ENCODE peak calls at places on chromosome 20, in six cellular contexts. L, Q, P, Z, G and Y are unnamed samples.

GRCh38 chr20:15609956-15610355 is 963.3 kb downstream of the KIF16B start:
- DNase-seq in L (no peak), Q (no peak), P (no peak), Z (no peak), G (no peak), Y (no peak)

GRCh38 chr20:25269833-25270170 is 21.9 kb downstream of the PYGB start:
- DNase-seq in L (no peak), Q (no peak), P (no peak), Z (no peak), G (no peak), Y (no peak)

GRCh38 chr20:4875578-4876067 is 125.7 kb downstream of the SLC23A2 start:
- DNase-seq in L (no peak), Q (no peak), P (no peak), Z (no peak), G (no peak), Y (peak)

GRCh38 chr20:36051318-36052116 is 83.1 kb downstream of the CNBD2 start:
- DNase-seq in L (no peak), Q (no peak), P (no peak), Z (no peak), G (no peak), Y (no peak)

GRCh38 chr20:24868959-24869358 is 80.1 kb upstream of the CST7 start:
- DNase-seq in L (no peak), Q (no peak), P (no peak), Z (no peak), G (no peak), Y (no peak)

GRCh38 chr20:58179432-58180099 is 48.9 kb downstream of the ANKRD60 start:
- DNase-seq in L (peak), Q (peak), P (peak), Z (no peak), G (no peak), Y (no peak)

GRCh38 chr20:54132612-54133433 is 41.0 kb downstream of the CYP24A1 start:
- DNase-seq in L (peak), Q (no peak), P (peak), Z (peak), G (no peak), Y (peak)

GRCh38 chr20:588476-588875 is 21.6 kb downstream of the TCF15 start:
- DNase-seq in L (no peak), Q (no peak), P (no peak), Z (no peak), G (no peak), Y (no peak)

GRCh38 chr20:48631114-48632016 is 196.4 kb downstream of the PREX1 start:
- DNase-seq in L (peak), Q (no peak), P (peak), Z (no peak), G (no peak), Y (no peak)

GRCh38 chr20:44081476-44081875 is 105.5 kb downstream of the JPH2 start:
- DNase-seq in L (no peak), Q (no peak), P (no peak), Z (no peak), G (no peak), Y (no peak)

GRCh38 chr20:48886189-48886588 is 35.3 kb upstream of the ARFGEF2 start:
- DNase-seq in L (no peak), Q (no peak), P (no peak), Z (no peak), G (no peak), Y (no peak)

GRCh38 chr20:904146-904545 is 12.0 kb downstream of the ANGPT4 start:
- DNase-seq in L (no peak), Q (no peak), P (no peak), Z (no peak), G (no peak), Y (no peak)

GRCh38 chr20:41392295-41392694 is 25.7 kb upstream of the EMILIN3 start:
- DNase-seq in L (no peak), Q (no peak), P (no peak), Z (no peak), G (no peak), Y (no peak)

GRCh38 chr20:14117768-14118167 is 122.5 kb downstream of the MACROD2 start:
- DNase-seq in L (no peak), Q (no peak), P (no peak), Z (no peak), G (no peak), Y (no peak)

GRCh38 chr20:22430154-22430745 is 154.1 kb downstream of the FOXA2 start:
- DNase-seq in L (no peak), Q (no peak), P (no peak), Z (no peak), G (peak), Y (no peak)

GRCh38 chr20:9147553-9148024 is 78.7 kb downstream of the PLCB4 start:
- DNase-seq in L (peak), Q (no peak), P (peak), Z (no peak), G (no peak), Y (peak)

GRCh38 chr20:34639755-34640222 is 37.1 kb downstream of the PIGU start:
- DNase-seq in L (peak), Q (no peak), P (no peak), Z (no peak), G (no peak), Y (no peak)

GRCh38 chr20:43946206-43946491 is 31.5 kb downstream of the TOX2 start:
- DNase-seq in L (no peak), Q (no peak), P (no peak), Z (no peak), G (no peak), Y (no peak)

GRCh38 chr20:44200371-44200770 is 10.2 kb downstream of the OSER1 start:
- DNase-seq in L (peak), Q (no peak), P (no peak), Z (no peak), G (no peak), Y (no peak)

GRCh38 chr20:54093423-54094267 is 23.3 kb upstream of the BCAS1 start:
- DNase-seq in L (no peak), Q (no peak), P (no peak), Z (no peak), G (no peak), Y (no peak)

GRCh38 chr20:63651942-63652191 is 1.4 kb downstream of the STMN3 start:
- DNase-seq in L (no peak), Q (no peak), P (no peak), Z (no peak), G (no peak), Y (no peak)
- H3K4me3 ChIP-seq in L (peak), Q (peak), P (peak), Z (peak), G (peak), Y (peak)

GRCh38 chr20:21397341-21398108 is at the start of gene NKX2-4:
- DNase-seq in L (no peak), Q (no peak), P (no peak), Z (no peak), G (no peak), Y (no peak)
- H3K4me3 ChIP-seq in L (no peak), Q (no peak), P (no peak), Z (no peak), G (peak), Y (no peak)

DNA sequence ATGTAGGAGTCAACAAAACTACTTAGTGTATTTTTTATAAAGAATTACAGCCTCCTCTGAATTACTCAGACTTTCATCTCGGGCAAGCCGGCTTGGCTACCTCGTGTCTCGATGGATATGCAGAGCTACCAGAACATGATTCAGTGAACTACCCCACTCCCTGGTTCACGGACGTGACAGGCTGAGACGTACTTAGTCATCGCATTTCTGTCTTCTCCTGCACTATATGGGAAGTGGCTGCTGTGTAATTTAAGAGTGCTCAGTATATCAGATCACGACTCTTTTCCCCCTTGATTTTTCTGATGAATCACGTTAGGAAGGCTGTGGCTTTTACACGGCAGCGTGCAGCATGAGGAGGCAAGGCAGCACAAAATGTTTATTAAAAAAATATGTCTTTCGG is 302.7 kb upstream of the ZFP64 start:
- DNase-seq in L (peak), Q (no peak), P (peak), Z (peak), G (no peak), Y (peak)
- H3K4me3 ChIP-seq in L (no peak), Q (no peak), P (no peak), Z (peak), G (no peak), Y (no peak)

GRCh38 chr20:12573428-12573827 is 435.3 kb upstream of the SPTLC3 start:
- DNase-seq in L (no peak), Q (no peak), P (no peak), Z (no peak), G (no peak), Y (no peak)
- H3K4me3 ChIP-seq in L (no peak), Q (no peak), P (no peak), Z (no peak), G (no peak), Y (no peak)

GRCh38 chr20:32761831-32762753 is at the start of gene DNMT3B:
- DNase-seq in L (peak), Q (peak), P (peak), Z (no peak), G (no peak), Y (no peak)

GRCh38 chr20:32762754-32763201 is 593 bp downstream of the DNMT3B start:
- DNase-seq in L (no peak), Q (no peak), P (peak), Z (no peak), G (no peak), Y (no peak)

GRCh38 chr20:32763202-32763999 is 1.2 kb downstream of the DNMT3B start:
- DNase-seq in L (no peak), Q (no peak), P (peak), Z (no peak), G (no peak), Y (no peak)

GRCh38 chr20:32761417-32761830 is 761 bp upstream of the DNMT3B start:
- DNase-seq in L (no peak), Q (no peak), P (no peak), Z (no peak), G (no peak), Y (no peak)

DNA sequence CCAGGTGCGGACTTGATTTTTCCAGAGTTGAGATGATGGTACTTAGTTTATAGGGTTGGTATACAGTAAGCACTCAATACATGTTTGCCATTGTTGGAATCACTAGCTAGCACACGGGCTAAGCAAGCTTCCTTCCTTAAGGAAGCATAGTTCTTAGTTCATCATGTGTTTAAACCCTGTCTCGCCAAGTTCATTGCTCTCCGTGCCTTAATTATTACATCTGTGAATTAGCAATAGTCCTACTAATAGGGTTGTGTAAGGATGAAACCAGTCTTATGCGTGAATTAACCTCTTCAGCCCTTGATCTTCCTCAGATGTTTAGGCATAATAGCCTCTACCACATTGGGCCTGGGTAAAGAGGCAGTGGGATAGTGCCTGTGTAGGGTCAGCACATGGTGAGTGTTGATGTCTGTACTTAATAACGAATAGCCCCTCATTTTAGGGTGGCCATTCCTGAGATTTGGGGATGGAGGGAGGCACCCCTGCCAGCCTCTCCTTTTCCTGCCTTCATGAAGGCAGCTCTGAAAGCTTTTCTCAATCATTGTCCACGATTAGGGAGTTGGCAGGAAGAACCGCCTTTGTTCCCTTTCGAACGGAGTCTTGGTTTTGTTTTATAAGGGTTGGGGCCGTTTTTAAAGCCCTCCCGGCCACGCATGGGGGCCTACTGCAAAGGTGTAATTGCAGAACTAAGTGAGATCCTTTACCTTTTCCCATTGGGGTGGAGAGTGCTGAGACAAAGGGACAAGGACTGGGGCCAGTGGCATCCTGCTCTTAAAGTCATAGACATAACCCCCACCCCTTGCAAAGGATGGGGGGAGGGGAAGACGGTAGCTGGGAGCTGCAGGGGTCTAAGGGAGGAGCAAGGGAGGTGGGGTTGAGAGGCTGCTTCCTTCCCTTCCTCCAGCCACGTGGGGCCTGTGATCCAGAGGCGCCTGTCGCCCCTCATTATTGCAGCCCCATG is 2.1 kb downstream of the DNMT3B start:
- DNase-seq in L (no peak), Q (no peak), P (no peak), Z (no peak), G (no peak), Y (no peak)
- H3K4me3 ChIP-seq in L (no peak), Q (no peak), P (peak), Z (peak), G (peak), Y (peak)

GRCh38 chr20:37901667-37902503 is 1.0 kb upstream of the VSTM2L start:
- DNase-seq in L (peak), Q (no peak), P (peak), Z (no peak), G (no peak), Y (peak)
- H3K4me3 ChIP-seq in L (peak), Q (no peak), P (no peak), Z (peak), G (no peak), Y (peak)

GRCh38 chr20:38728911-38729642 is 4.8 kb downstream of the SLC32A1 start:
- DNase-seq in L (no peak), Q (no peak), P (no peak), Z (no peak), G (no peak), Y (no peak)
- H3K4me3 ChIP-seq in L (no peak), Q (no peak), P (no peak), Z (no peak), G (no peak), Y (no peak)

GRCh38 chr20:63545814-63546213 is 1.7 kb downstream of the SRMS start:
- DNase-seq in L (no peak), Q (no peak), P (no peak), Z (no peak), G (no peak), Y (no peak)
- H3K4me3 ChIP-seq in L (no peak), Q (no peak), P (no peak), Z (no peak), G (no peak), Y (no peak)

GRCh38 chr20:11008444-11008843 is 334.6 kb upstream of the JAG1 start:
- DNase-seq in L (no peak), Q (no peak), P (no peak), Z (no peak), G (no peak), Y (no peak)

GRCh38 chr20:11015440-11015839 is 341.6 kb upstream of the JAG1 start:
- DNase-seq in L (no peak), Q (no peak), P (no peak), Z (no peak), G (no peak), Y (no peak)

GRCh38 chr20:11012975-11013374 is 339.2 kb upstream of the JAG1 start:
- DNase-seq in L (peak), Q (no peak), P (no peak), Z (no peak), G (no peak), Y (no peak)

GRCh38 chr20:11013801-11014200 is 340.0 kb upstream of the JAG1 start:
- DNase-seq in L (peak), Q (no peak), P (no peak), Z (no peak), G (no peak), Y (no peak)

GRCh38 chr20:11011653-11012052 is 337.9 kb upstream of the JAG1 start:
- DNase-seq in L (no peak), Q (no peak), P (no peak), Z (no peak), G (no peak), Y (no peak)
- H3K4me3 ChIP-seq in L (no peak), Q (no peak), P (no peak), Z (no peak), G (no peak), Y (no peak)